ENCODE peak calls at places on chromosome 6, in ten cellular contexts. G is NCI-H748 treated with DMSO at 0.1 percent for 48 hours; F is esophagus squamous epithelium; O is CD8-positive, alpha-beta T cell; I is naive B cell; A is GM23248; U is fibroblast of pulmonary artery; L is C1 segment of cervical spinal cord; Y is ACHN; X is NT2/D1. N is an unnamed sample.
A peak's percentile ranks its signal among the peaks of the same experiment; 100 is the strongest.

GRCh38 chr6:3693879-3694278 is 57.6 kb downstream of the PXDC1 start:
- DNase-seq in G (no peak), F (no peak), O (no peak), I (no peak), A (no peak), U (no peak), L (no peak), Y (no peak), X (no peak), N (no peak)

GRCh38 chr6:42507901-42508300 is 55.9 kb upstream of the UBR2 start:
- DNase-seq in G (no peak), F (no peak), O (no peak), I (no peak), A (peak; percentile 63), U (peak; percentile 16), L (no peak), Y (no peak), X (no peak), N (no peak)

GRCh38 chr6:42831237-42831636 is 48.2 kb upstream of the RPL7L1 start:
- DNase-seq in G (no peak), F (no peak), O (no peak), I (no peak), A (no peak), U (no peak), L (no peak), Y (no peak), X (no peak), N (no peak)

GRCh38 chr6:1965596-1966224 is 279.7 kb downstream of the GMDS start:
- DNase-seq in G (no peak), F (no peak), O (no peak), I (no peak), A (no peak), U (no peak), L (no peak), Y (no peak), X (no peak), N (no peak)

GRCh38 chr6:30591008-30591407 is 19.8 kb downstream of the ABCF1 start:
- DNase-seq in G (no peak), F (no peak), O (no peak), I (no peak), A (peak; percentile 65), U (peak; percentile 66), L (no peak), Y (no peak), X (no peak), N (no peak)

GRCh38 chr6:166313255-166314070 is 5.3 kb upstream of the PRR18 start:
- DNase-seq in G (peak; percentile 31), F (no peak), O (peak; percentile 29), I (peak; percentile 46), A (peak; percentile 46), U (peak; percentile 43), L (no peak), Y (peak; percentile 63), X (no peak), N (no peak)

GRCh38 chr6:1610497-1611321 is 994 bp downstream of the FOXC1 start:
- DNase-seq in G (peak; percentile 59), F (no peak), O (no peak), I (peak; percentile 48), A (peak; percentile 71), U (peak; percentile 49), L (no peak), Y (peak; percentile 35), X (no peak), N (no peak)

GRCh38 chr6:90288404-90288803 is 8.2 kb downstream of the BACH2 start:
- DNase-seq in G (no peak), F (no peak), O (no peak), I (no peak), A (peak; percentile 24), U (no peak), L (no peak), Y (no peak), X (no peak), N (no peak)

GRCh38 chr6:92667843-92668242 is 751.5 kb downstream of the EPHA7 start:
- DNase-seq in G (no peak), F (no peak), O (no peak), I (no peak), A (no peak), U (peak; percentile 3), L (no peak), Y (no peak), X (no peak), N (no peak)

GRCh38 chr6:15340775-15341174 is 94.9 kb downstream of the JARID2 start:
- DNase-seq in G (no peak), F (no peak), O (no peak), I (no peak), A (no peak), U (no peak), L (no peak), Y (no peak), X (no peak), N (no peak)

GRCh38 chr6:149212892-149213786 is 104.4 kb upstream of the TAB2 start:
- DNase-seq in G (no peak), F (no peak), O (peak; percentile 16), I (no peak), A (peak; percentile 35), U (peak; percentile 33), L (no peak), Y (no peak), X (no peak), N (no peak)

GRCh38 chr6:118748311-118749062 is 97.1 kb upstream of the CEP85L start:
- DNase-seq in G (no peak), F (no peak), O (no peak), I (no peak), A (peak; percentile 76), U (no peak), L (peak; percentile 37), Y (peak; percentile 30), X (peak; percentile 25), N (peak; percentile 35)